ENCODE peak calls at places on chromosomes 12 and 14, in five cellular contexts. One of them, this sample, is unnamed.

GRCh38 chr14:68848253-68848652 is 55.4 kb upstream of the ZFP36L1 start:
- DNase-seq in NCI-H1436 treated with DMSO at 0.1 percent for 48 hours: no peak
- DNase-seq in hippocampal formation: no peak
- DNase-seq in stimulated activated CD8-positive, alpha-beta memory T cell treated with anti-CD3 and anti-CD28 coated beads, Interleukin-15, amount 100 ng/mL, for 24 hours: no peak
- DNase-seq in naive thymus-derived CD4-positive, alpha-beta T cell: no peak
- DNase-seq in this sample: no peak

GRCh38 chr14:53501361-53502320 is 348.5 kb upstream of the DDHD1 start:
- DNase-seq in hippocampal formation: no peak
- DNase-seq in stimulated activated CD8-positive, alpha-beta memory T cell treated with anti-CD3 and anti-CD28 coated beads, Interleukin-15, amount 100 ng/mL, for 24 hours: no peak
- DNase-seq in naive thymus-derived CD4-positive, alpha-beta T cell: no peak
- DNase-seq in NCI-H1436 treated with DMSO at 0.1 percent for 48 hours: no peak
- DNase-seq in this sample: no peak

GRCh38 chr12:29519585-29520182 is 22.2 kb upstream of the OVCH1 start:
- DNase-seq in stimulated activated CD8-positive, alpha-beta memory T cell treated with anti-CD3 and anti-CD28 coated beads, Interleukin-15, amount 100 ng/mL, for 24 hours: no peak
- DNase-seq in NCI-H1436 treated with DMSO at 0.1 percent for 48 hours: no peak
- DNase-seq in naive thymus-derived CD4-positive, alpha-beta T cell: no peak
- DNase-seq in hippocampal formation: no peak
- DNase-seq in this sample: peak; percentile 5

GRCh38 chr12:1907652-1908611 is 10.5 kb downstream of the CACNA2D4 start:
- DNase-seq in hippocampal formation: no peak
- DNase-seq in naive thymus-derived CD4-positive, alpha-beta T cell: peak; percentile 34
- DNase-seq in NCI-H1436 treated with DMSO at 0.1 percent for 48 hours: no peak
- DNase-seq in stimulated activated CD8-positive, alpha-beta memory T cell treated with anti-CD3 and anti-CD28 coated beads, Interleukin-15, amount 100 ng/mL, for 24 hours: no peak
- DNase-seq in this sample: no peak

GRCh38 chr12:92739099-92739498 is 36.3 kb downstream of the PLEKHG7 start:
- DNase-seq in stimulated activated CD8-positive, alpha-beta memory T cell treated with anti-CD3 and anti-CD28 coated beads, Interleukin-15, amount 100 ng/mL, for 24 hours: no peak
- DNase-seq in hippocampal formation: no peak
- DNase-seq in naive thymus-derived CD4-positive, alpha-beta T cell: no peak
- DNase-seq in NCI-H1436 treated with DMSO at 0.1 percent for 48 hours: no peak
- DNase-seq in this sample: no peak

GRCh38 chr12:3076730-3077571 is at the start of gene TSPAN9:
- DNase-seq in naive thymus-derived CD4-positive, alpha-beta T cell: peak; percentile 45
- DNase-seq in stimulated activated CD8-positive, alpha-beta memory T cell treated with anti-CD3 and anti-CD28 coated beads, Interleukin-15, amount 100 ng/mL, for 24 hours: peak; percentile 38
- DNase-seq in hippocampal formation: peak; percentile 75
- DNase-seq in NCI-H1436 treated with DMSO at 0.1 percent for 48 hours: no peak
- DNase-seq in this sample: peak; percentile 27

GRCh38 chr12:92444763-92445162 is 258.0 kb upstream of the PLEKHG7 start:
- DNase-seq in naive thymus-derived CD4-positive, alpha-beta T cell: no peak
- DNase-seq in NCI-H1436 treated with DMSO at 0.1 percent for 48 hours: no peak
- DNase-seq in stimulated activated CD8-positive, alpha-beta memory T cell treated with anti-CD3 and anti-CD28 coated beads, Interleukin-15, amount 100 ng/mL, for 24 hours: no peak
- DNase-seq in hippocampal formation: no peak
- DNase-seq in this sample: no peak

GRCh38 chr14:101359221-101360044 is 201.9 kb upstream of the DIO3 start:
- DNase-seq in NCI-H1436 treated with DMSO at 0.1 percent for 48 hours: no peak
- DNase-seq in stimulated activated CD8-positive, alpha-beta memory T cell treated with anti-CD3 and anti-CD28 coated beads, Interleukin-15, amount 100 ng/mL, for 24 hours: no peak
- DNase-seq in naive thymus-derived CD4-positive, alpha-beta T cell: no peak
- DNase-seq in hippocampal formation: no peak
- DNase-seq in this sample: no peak

GRCh38 chr12:13210022-13210539 is 13.6 kb downstream of the EMP1 start:
- DNase-seq in NCI-H1436 treated with DMSO at 0.1 percent for 48 hours: no peak
- DNase-seq in hippocampal formation: no peak
- DNase-seq in naive thymus-derived CD4-positive, alpha-beta T cell: no peak
- DNase-seq in stimulated activated CD8-positive, alpha-beta memory T cell treated with anti-CD3 and anti-CD28 coated beads, Interleukin-15, amount 100 ng/mL, for 24 hours: no peak
- DNase-seq in this sample: no peak

GRCh38 chr14:70660967-70661871 is 19.5 kb downstream of the TTC9 start:
- DNase-seq in hippocampal formation: no peak
- DNase-seq in stimulated activated CD8-positive, alpha-beta memory T cell treated with anti-CD3 and anti-CD28 coated beads, Interleukin-15, amount 100 ng/mL, for 24 hours: no peak
- DNase-seq in naive thymus-derived CD4-positive, alpha-beta T cell: peak; percentile 84
- DNase-seq in NCI-H1436 treated with DMSO at 0.1 percent for 48 hours: no peak
- DNase-seq in this sample: no peak

GRCh38 chr12:64877363-64878004 is 53.0 kb downstream of the TBC1D30 start:
- DNase-seq in stimulated activated CD8-positive, alpha-beta memory T cell treated with anti-CD3 and anti-CD28 coated beads, Interleukin-15, amount 100 ng/mL, for 24 hours: no peak
- DNase-seq in naive thymus-derived CD4-positive, alpha-beta T cell: no peak
- DNase-seq in NCI-H1436 treated with DMSO at 0.1 percent for 48 hours: no peak
- DNase-seq in hippocampal formation: no peak
- DNase-seq in this sample: no peak

GRCh38 chr12:11822071-11822818 is 172.8 kb downstream of the ETV6 start:
- DNase-seq in naive thymus-derived CD4-positive, alpha-beta T cell: no peak
- DNase-seq in stimulated activated CD8-positive, alpha-beta memory T cell treated with anti-CD3 and anti-CD28 coated beads, Interleukin-15, amount 100 ng/mL, for 24 hours: no peak
- DNase-seq in NCI-H1436 treated with DMSO at 0.1 percent for 48 hours: no peak
- DNase-seq in hippocampal formation: no peak
- DNase-seq in this sample: no peak

GRCh38 chr12:69534389-69534822 is 50.9 kb upstream of the CCT2 start:
- DNase-seq in NCI-H1436 treated with DMSO at 0.1 percent for 48 hours: no peak
- DNase-seq in hippocampal formation: peak; percentile 42
- DNase-seq in stimulated activated CD8-positive, alpha-beta memory T cell treated with anti-CD3 and anti-CD28 coated beads, Interleukin-15, amount 100 ng/mL, for 24 hours: no peak
- DNase-seq in naive thymus-derived CD4-positive, alpha-beta T cell: no peak
- DNase-seq in this sample: no peak

GRCh38 chr12:31466768-31467167 is 124.2 kb downstream of the DENND5B start:
- DNase-seq in stimulated activated CD8-positive, alpha-beta memory T cell treated with anti-CD3 and anti-CD28 coated beads, Interleukin-15, amount 100 ng/mL, for 24 hours: no peak
- DNase-seq in naive thymus-derived CD4-positive, alpha-beta T cell: no peak
- DNase-seq in NCI-H1436 treated with DMSO at 0.1 percent for 48 hours: no peak
- DNase-seq in hippocampal formation: no peak
- DNase-seq in this sample: no peak

GRCh38 chr12:106767954-106768501 is 6.5 kb upstream of the RIC8B start:
- DNase-seq in stimulated activated CD8-positive, alpha-beta memory T cell treated with anti-CD3 and anti-CD28 coated beads, Interleukin-15, amount 100 ng/mL, for 24 hours: no peak
- DNase-seq in naive thymus-derived CD4-positive, alpha-beta T cell: no peak
- DNase-seq in NCI-H1436 treated with DMSO at 0.1 percent for 48 hours: no peak
- DNase-seq in hippocampal formation: no peak
- DNase-seq in this sample: no peak

GRCh38 chr12:48947727-48948126 is 9.6 kb downstream of the ARF3 start:
- DNase-seq in NCI-H1436 treated with DMSO at 0.1 percent for 48 hours: no peak
- DNase-seq in hippocampal formation: no peak
- DNase-seq in naive thymus-derived CD4-positive, alpha-beta T cell: no peak
- DNase-seq in stimulated activated CD8-positive, alpha-beta memory T cell treated with anti-CD3 and anti-CD28 coated beads, Interleukin-15, amount 100 ng/mL, for 24 hours: no peak
- DNase-seq in this sample: no peak

GRCh38 chr12:100234591-100235304 is 32.1 kb downstream of the DEPDC4 start:
- DNase-seq in NCI-H1436 treated with DMSO at 0.1 percent for 48 hours: no peak
- DNase-seq in hippocampal formation: no peak
- DNase-seq in stimulated activated CD8-positive, alpha-beta memory T cell treated with anti-CD3 and anti-CD28 coated beads, Interleukin-15, amount 100 ng/mL, for 24 hours: no peak
- DNase-seq in naive thymus-derived CD4-positive, alpha-beta T cell: no peak
- DNase-seq in this sample: no peak

GRCh38 chr12:102344691-102345090 is 135.7 kb downstream of the IGF1 start:
- DNase-seq in stimulated activated CD8-positive, alpha-beta memory T cell treated with anti-CD3 and anti-CD28 coated beads, Interleukin-15, amount 100 ng/mL, for 24 hours: no peak
- DNase-seq in naive thymus-derived CD4-positive, alpha-beta T cell: no peak
- DNase-seq in hippocampal formation: no peak
- DNase-seq in NCI-H1436 treated with DMSO at 0.1 percent for 48 hours: no peak
- DNase-seq in this sample: no peak

GRCh38 chr12:19783547-19784444 is 344.5 kb downstream of the AEBP2 start:
- DNase-seq in naive thymus-derived CD4-positive, alpha-beta T cell: no peak
- DNase-seq in stimulated activated CD8-positive, alpha-beta memory T cell treated with anti-CD3 and anti-CD28 coated beads, Interleukin-15, amount 100 ng/mL, for 24 hours: no peak
- DNase-seq in NCI-H1436 treated with DMSO at 0.1 percent for 48 hours: no peak
- DNase-seq in hippocampal formation: no peak
- DNase-seq in this sample: no peak

GRCh38 chr14:104239866-104240301 is 101.5 kb downstream of the KIF26A start:
- DNase-seq in naive thymus-derived CD4-positive, alpha-beta T cell: no peak
- DNase-seq in NCI-H1436 treated with DMSO at 0.1 percent for 48 hours: no peak
- DNase-seq in stimulated activated CD8-positive, alpha-beta memory T cell treated with anti-CD3 and anti-CD28 coated beads, Interleukin-15, amount 100 ng/mL, for 24 hours: no peak
- DNase-seq in hippocampal formation: no peak
- DNase-seq in this sample: no peak

GRCh38 chr12:90826031-90826430 is 128.9 kb downstream of the CCER1 start:
- DNase-seq in naive thymus-derived CD4-positive, alpha-beta T cell: no peak
- DNase-seq in hippocampal formation: no peak
- DNase-seq in stimulated activated CD8-positive, alpha-beta memory T cell treated with anti-CD3 and anti-CD28 coated beads, Interleukin-15, amount 100 ng/mL, for 24 hours: no peak
- DNase-seq in NCI-H1436 treated with DMSO at 0.1 percent for 48 hours: no peak
- DNase-seq in this sample: no peak

GRCh38 chr14:35365130-35366047 is 39.2 kb downstream of the NFKBIA start:
- DNase-seq in naive thymus-derived CD4-positive, alpha-beta T cell: no peak
- DNase-seq in hippocampal formation: peak; percentile 19
- DNase-seq in stimulated activated CD8-positive, alpha-beta memory T cell treated with anti-CD3 and anti-CD28 coated beads, Interleukin-15, amount 100 ng/mL, for 24 hours: peak; percentile 33
- DNase-seq in NCI-H1436 treated with DMSO at 0.1 percent for 48 hours: no peak
- DNase-seq in this sample: no peak

GRCh38 chr14:53509227-53509822 is 356.2 kb upstream of the DDHD1 start:
- DNase-seq in NCI-H1436 treated with DMSO at 0.1 percent for 48 hours: no peak
- DNase-seq in stimulated activated CD8-positive, alpha-beta memory T cell treated with anti-CD3 and anti-CD28 coated beads, Interleukin-15, amount 100 ng/mL, for 24 hours: no peak
- DNase-seq in hippocampal formation: no peak
- DNase-seq in naive thymus-derived CD4-positive, alpha-beta T cell: no peak
- DNase-seq in this sample: no peak

GRCh38 chr14:72576258-72576657 is 317.6 kb downstream of the DPF3 start:
- DNase-seq in NCI-H1436 treated with DMSO at 0.1 percent for 48 hours: no peak
- DNase-seq in stimulated activated CD8-positive, alpha-beta memory T cell treated with anti-CD3 and anti-CD28 coated beads, Interleukin-15, amount 100 ng/mL, for 24 hours: no peak
- DNase-seq in hippocampal formation: no peak
- DNase-seq in naive thymus-derived CD4-positive, alpha-beta T cell: no peak
- DNase-seq in this sample: no peak

GRCh38 chr14:54852215-54852614 is 50.4 kb downstream of the GCH1 start:
- DNase-seq in stimulated activated CD8-positive, alpha-beta memory T cell treated with anti-CD3 and anti-CD28 coated beads, Interleukin-15, amount 100 ng/mL, for 24 hours: no peak
- DNase-seq in naive thymus-derived CD4-positive, alpha-beta T cell: no peak
- DNase-seq in hippocampal formation: no peak
- DNase-seq in NCI-H1436 treated with DMSO at 0.1 percent for 48 hours: no peak
- DNase-seq in this sample: no peak

GRCh38 chr14:92959189-92959531 is 36.2 kb downstream of the CHGA start:
- DNase-seq in hippocampal formation: peak; percentile 86
- DNase-seq in stimulated activated CD8-positive, alpha-beta memory T cell treated with anti-CD3 and anti-CD28 coated beads, Interleukin-15, amount 100 ng/mL, for 24 hours: no peak
- DNase-seq in NCI-H1436 treated with DMSO at 0.1 percent for 48 hours: no peak
- DNase-seq in naive thymus-derived CD4-positive, alpha-beta T cell: no peak
- DNase-seq in this sample: no peak

GRCh38 chr14:105193916-105194782 is 13.0 kb upstream of the NUDT14 start:
- DNase-seq in stimulated activated CD8-positive, alpha-beta memory T cell treated with anti-CD3 and anti-CD28 coated beads, Interleukin-15, amount 100 ng/mL, for 24 hours: no peak
- DNase-seq in naive thymus-derived CD4-positive, alpha-beta T cell: peak; percentile 50
- DNase-seq in hippocampal formation: no peak
- DNase-seq in NCI-H1436 treated with DMSO at 0.1 percent for 48 hours: no peak
- DNase-seq in this sample: no peak

GRCh38 chr14:26332966-26333365 is 264.9 kb downstream of the NOVA1 start:
- DNase-seq in hippocampal formation: no peak
- DNase-seq in stimulated activated CD8-positive, alpha-beta memory T cell treated with anti-CD3 and anti-CD28 coated beads, Interleukin-15, amount 100 ng/mL, for 24 hours: no peak
- DNase-seq in NCI-H1436 treated with DMSO at 0.1 percent for 48 hours: no peak
- DNase-seq in naive thymus-derived CD4-positive, alpha-beta T cell: no peak
- DNase-seq in this sample: no peak

GRCh38 chr12:30823764-30824163 is 69.0 kb upstream of the CAPRIN2 start:
- DNase-seq in hippocampal formation: no peak
- DNase-seq in stimulated activated CD8-positive, alpha-beta memory T cell treated with anti-CD3 and anti-CD28 coated beads, Interleukin-15, amount 100 ng/mL, for 24 hours: no peak
- DNase-seq in naive thymus-derived CD4-positive, alpha-beta T cell: no peak
- DNase-seq in NCI-H1436 treated with DMSO at 0.1 percent for 48 hours: no peak
- DNase-seq in this sample: no peak

GRCh38 chr12:110279561-110279960 is 1.5 kb upstream of the ATP2A2 start:
- DNase-seq in hippocampal formation: no peak
- DNase-seq in naive thymus-derived CD4-positive, alpha-beta T cell: no peak
- DNase-seq in stimulated activated CD8-positive, alpha-beta memory T cell treated with anti-CD3 and anti-CD28 coated beads, Interleukin-15, amount 100 ng/mL, for 24 hours: no peak
- DNase-seq in NCI-H1436 treated with DMSO at 0.1 percent for 48 hours: no peak
- DNase-seq in this sample: no peak

GRCh38 chr12:117564885-117565284 is 203.5 kb upstream of the NOS1 start:
- DNase-seq in naive thymus-derived CD4-positive, alpha-beta T cell: no peak
- DNase-seq in hippocampal formation: no peak
- DNase-seq in NCI-H1436 treated with DMSO at 0.1 percent for 48 hours: no peak
- DNase-seq in stimulated activated CD8-positive, alpha-beta memory T cell treated with anti-CD3 and anti-CD28 coated beads, Interleukin-15, amount 100 ng/mL, for 24 hours: no peak
- DNase-seq in this sample: no peak

GRCh38 chr12:71865166-71865713 is 25.7 kb downstream of the TBC1D15 start:
- DNase-seq in hippocampal formation: no peak
- DNase-seq in naive thymus-derived CD4-positive, alpha-beta T cell: no peak
- DNase-seq in stimulated activated CD8-positive, alpha-beta memory T cell treated with anti-CD3 and anti-CD28 coated beads, Interleukin-15, amount 100 ng/mL, for 24 hours: no peak
- DNase-seq in NCI-H1436 treated with DMSO at 0.1 percent for 48 hours: no peak
- DNase-seq in this sample: no peak

GRCh38 chr14:92680781-92681650 is 67.4 kb downstream of the LGMN start:
- DNase-seq in hippocampal formation: peak; percentile 16
- DNase-seq in NCI-H1436 treated with DMSO at 0.1 percent for 48 hours: no peak
- DNase-seq in stimulated activated CD8-positive, alpha-beta memory T cell treated with anti-CD3 and anti-CD28 coated beads, Interleukin-15, amount 100 ng/mL, for 24 hours: peak; percentile 50
- DNase-seq in naive thymus-derived CD4-positive, alpha-beta T cell: peak; percentile 68
- DNase-seq in this sample: no peak

GRCh38 chr14:89137514-89138163 is 279.4 kb downstream of the FOXN3 start:
- DNase-seq in NCI-H1436 treated with DMSO at 0.1 percent for 48 hours: no peak
- DNase-seq in naive thymus-derived CD4-positive, alpha-beta T cell: no peak
- DNase-seq in stimulated activated CD8-positive, alpha-beta memory T cell treated with anti-CD3 and anti-CD28 coated beads, Interleukin-15, amount 100 ng/mL, for 24 hours: no peak
- DNase-seq in hippocampal formation: no peak
- DNase-seq in this sample: no peak

GRCh38 chr12:45928309-45928708 is 62.1 kb downstream of the SCAF11 start:
- DNase-seq in hippocampal formation: no peak
- DNase-seq in naive thymus-derived CD4-positive, alpha-beta T cell: no peak
- DNase-seq in NCI-H1436 treated with DMSO at 0.1 percent for 48 hours: no peak
- DNase-seq in stimulated activated CD8-positive, alpha-beta memory T cell treated with anti-CD3 and anti-CD28 coated beads, Interleukin-15, amount 100 ng/mL, for 24 hours: no peak
- DNase-seq in this sample: no peak

GRCh38 chr12:3661028-3661427 is 91.9 kb downstream of the CRACR2A start:
- DNase-seq in naive thymus-derived CD4-positive, alpha-beta T cell: no peak
- DNase-seq in stimulated activated CD8-positive, alpha-beta memory T cell treated with anti-CD3 and anti-CD28 coated beads, Interleukin-15, amount 100 ng/mL, for 24 hours: no peak
- DNase-seq in NCI-H1436 treated with DMSO at 0.1 percent for 48 hours: no peak
- DNase-seq in hippocampal formation: no peak
- DNase-seq in this sample: no peak

GRCh38 chr14:23512156-23512555 is 39.4 kb downstream of the ZFHX2 start:
- DNase-seq in naive thymus-derived CD4-positive, alpha-beta T cell: no peak
- DNase-seq in hippocampal formation: no peak
- DNase-seq in stimulated activated CD8-positive, alpha-beta memory T cell treated with anti-CD3 and anti-CD28 coated beads, Interleukin-15, amount 100 ng/mL, for 24 hours: no peak
- DNase-seq in NCI-H1436 treated with DMSO at 0.1 percent for 48 hours: peak; percentile 28
- DNase-seq in this sample: no peak

GRCh38 chr14:20956376-20956976 is 1.2 kb downstream of the RNASE2 start:
- DNase-seq in naive thymus-derived CD4-positive, alpha-beta T cell: no peak
- DNase-seq in hippocampal formation: no peak
- DNase-seq in NCI-H1436 treated with DMSO at 0.1 percent for 48 hours: no peak
- DNase-seq in stimulated activated CD8-positive, alpha-beta memory T cell treated with anti-CD3 and anti-CD28 coated beads, Interleukin-15, amount 100 ng/mL, for 24 hours: no peak
- DNase-seq in this sample: no peak

GRCh38 chr14:79701371-79701770 is 509.9 kb downstream of the DIO2 start:
- DNase-seq in hippocampal formation: no peak
- DNase-seq in naive thymus-derived CD4-positive, alpha-beta T cell: no peak
- DNase-seq in NCI-H1436 treated with DMSO at 0.1 percent for 48 hours: no peak
- DNase-seq in stimulated activated CD8-positive, alpha-beta memory T cell treated with anti-CD3 and anti-CD28 coated beads, Interleukin-15, amount 100 ng/mL, for 24 hours: no peak
- DNase-seq in this sample: no peak

GRCh38 chr14:39426605-39427004 is 5.6 kb downstream of the FBXO33 start:
- DNase-seq in NCI-H1436 treated with DMSO at 0.1 percent for 48 hours: peak; percentile 16
- DNase-seq in stimulated activated CD8-positive, alpha-beta memory T cell treated with anti-CD3 and anti-CD28 coated beads, Interleukin-15, amount 100 ng/mL, for 24 hours: no peak
- DNase-seq in naive thymus-derived CD4-positive, alpha-beta T cell: no peak
- DNase-seq in hippocampal formation: no peak
- DNase-seq in this sample: no peak

This sample was measured in CMK.